ENCODE peak calls at places on chromosomes 7 and 10, in four cellular contexts. V is choroid plexus epithelial cell, X is sigmoid colon, P is fibroblast of mammary gland. J is an unnamed sample.

GRCh38 chr10:123149162-123149567 is 1.2 kb downstream of the HMX2 start:
- DNase-seq in X (no peak), P (no peak), V (no peak), J (no peak)

GRCh38 chr10:75335983-75336382 is 65.6 kb downstream of the ZNF503 start:
- DNase-seq in P (no peak), V (no peak), X (no peak), J (peak; percentile 47)

GRCh38 chr10:130567436-130567835 is 431.2 kb downstream of the GLRX3 start:
- DNase-seq in V (no peak), P (no peak), X (no peak), J (no peak)

GRCh38 chr10:119670717-119671116 is 19.5 kb downstream of the BAG3 start:
- DNase-seq in X (no peak), P (no peak), V (no peak), J (no peak)

GRCh38 chr7:87094322-87094721 is 34.9 kb upstream of the ELAPOR2 start:
- DNase-seq in X (no peak), V (no peak), P (no peak), J (no peak)

GRCh38 chr7:100157334-100158228 is 942 bp downstream of the TRAPPC14 start:
- DNase-seq in P (peak; percentile 82), V (peak; percentile 60), X (peak; percentile 74), J (peak; percentile 41)

GRCh38 chr10:70255329-70256299 is 22.4 kb upstream of the PPA1 start:
- DNase-seq in V (no peak), X (no peak), P (peak; percentile 33), J (peak; percentile 40)

GRCh38 chr7:140342732-140343514 is 55.4 kb downstream of the SLC37A3 start:
- DNase-seq in V (peak; percentile 56), P (peak; percentile 23), X (peak; percentile 69), J (peak; percentile 32)

GRCh38 chr10:113666682-113667252 is 2.9 kb upstream of the NRAP start:
- DNase-seq in X (no peak), P (peak; percentile 33), V (peak; percentile 47), J (peak; percentile 35)

GRCh38 chr7:4659551-4660286 is 22.4 kb upstream of the FOXK1 start:
- DNase-seq in X (no peak), P (no peak), V (no peak), J (no peak)
- TF ChIP-seq CTCF in X (no peak), P (peak; percentile 25), V (peak; percentile 29), J (no peak)

GRCh38 chr10:86314616-86315520 is 51.7 kb downstream of the GRID1 start:
- DNase-seq in P (no peak), X (peak; percentile 43), V (no peak), J (no peak)
- TF ChIP-seq CTCF in P (no peak), X (no peak), V (no peak), J (no peak)

DNA sequence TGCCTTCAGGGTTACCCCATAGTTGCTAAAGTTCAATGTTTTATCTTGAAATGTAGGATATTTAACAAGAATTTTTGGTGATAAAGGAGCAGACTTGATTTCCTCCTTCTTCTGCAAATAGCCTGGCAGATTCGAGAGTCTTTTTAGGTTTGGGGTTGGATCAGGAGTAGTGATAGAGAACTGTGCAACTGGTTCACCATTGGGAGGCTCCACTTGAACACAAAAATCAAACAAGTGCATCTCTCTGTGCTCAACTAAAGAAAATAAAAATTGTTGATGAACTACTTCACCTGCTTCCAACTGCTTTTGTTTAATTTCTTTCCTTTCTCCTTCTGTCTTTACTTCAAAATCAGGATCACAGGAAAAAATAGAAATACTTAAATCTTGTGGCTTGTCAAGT is 58.5 kb downstream of the MACC1 start:
- DNase-seq in V (peak; percentile 65), P (peak; percentile 40), X (no peak), J (no peak)
- TF ChIP-seq CTCF in V (peak; percentile 62), P (peak; percentile 28), X (no peak), J (peak; percentile 47)

DNA sequence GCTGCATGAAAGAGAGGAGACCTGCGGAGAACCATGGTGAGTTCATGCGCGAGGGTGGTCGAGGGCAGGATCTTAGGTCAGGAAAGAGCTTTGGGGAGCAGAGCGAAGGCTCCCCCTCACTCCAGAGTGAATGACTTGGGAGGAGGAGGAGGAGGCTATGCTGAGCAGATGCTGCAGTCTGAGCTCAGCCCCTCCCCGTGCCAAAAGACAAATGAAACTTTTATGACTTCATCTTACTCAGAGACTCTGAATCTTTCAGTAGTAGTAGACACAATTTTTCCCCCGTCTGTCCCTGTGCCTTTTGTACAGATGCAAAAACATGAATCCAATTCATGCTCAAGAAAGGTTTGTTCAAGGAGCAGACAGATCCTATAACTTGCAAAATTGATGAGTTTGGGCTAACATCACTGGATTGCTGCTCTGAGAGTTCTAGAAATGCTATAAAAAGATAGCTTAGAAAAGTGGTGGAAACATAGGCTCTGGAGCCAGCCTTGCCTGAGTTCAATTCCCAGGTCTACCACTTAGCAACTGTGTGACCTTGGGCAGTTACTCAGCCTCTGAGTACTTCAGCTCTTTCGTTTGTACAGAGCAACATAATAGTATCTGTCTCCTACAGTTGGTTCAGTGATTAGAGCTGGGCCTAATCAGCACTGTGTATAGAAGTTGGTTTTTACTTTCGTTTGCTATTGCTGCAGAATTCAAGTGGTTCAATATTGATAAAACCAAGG is 174.0 kb upstream of the ZNF32 start:
- DNase-seq in P (peak; percentile 64), V (no peak), X (no peak), J (no peak)
- TF ChIP-seq CTCF in P (no peak), V (no peak), X (no peak), J (no peak)

DNA sequence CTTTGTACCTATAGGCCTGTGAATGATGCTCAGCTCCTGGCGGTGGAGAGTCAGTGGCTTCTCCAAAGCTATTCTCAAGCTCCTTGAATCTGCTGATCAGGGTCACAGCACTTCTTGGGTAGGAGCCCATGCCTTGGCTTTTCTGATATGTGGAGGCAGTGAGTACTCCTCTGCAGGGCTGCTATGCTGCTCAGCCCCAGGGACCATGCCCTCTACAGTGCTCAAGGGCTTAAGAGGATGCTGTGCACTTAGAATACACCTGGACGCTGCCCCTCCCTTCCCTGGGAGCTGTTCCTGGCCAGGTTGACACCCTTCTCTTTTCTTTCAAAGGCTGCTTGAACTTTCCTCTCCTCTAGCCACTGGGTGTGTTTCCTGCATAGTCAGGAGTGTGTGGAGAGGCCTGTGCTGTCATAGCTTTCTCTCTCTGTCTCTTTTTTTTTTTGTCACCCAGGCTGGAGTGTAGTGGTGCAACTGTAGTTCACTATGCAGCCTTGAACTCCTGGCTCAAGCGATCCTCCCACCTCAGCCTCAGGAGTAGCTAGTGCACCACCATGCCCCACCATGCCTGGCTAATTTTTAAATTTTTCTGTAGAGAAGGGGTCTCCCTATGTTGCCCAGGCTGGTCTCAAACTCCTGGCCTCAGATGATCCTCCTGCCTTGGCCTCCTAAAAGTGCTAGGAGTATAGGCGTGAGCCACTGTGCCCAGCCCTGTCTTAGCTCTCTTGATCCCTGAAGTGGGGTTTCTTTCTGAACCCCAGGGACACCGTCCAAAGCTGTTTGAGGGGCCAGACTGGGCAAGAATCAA is 113.9 kb downstream of the KIF20B start:
- DNase-seq in X (no peak), P (no peak), V (no peak), J (no peak)
- TF ChIP-seq CTCF in X (no peak), P (no peak), V (no peak), J (no peak)

DNA sequence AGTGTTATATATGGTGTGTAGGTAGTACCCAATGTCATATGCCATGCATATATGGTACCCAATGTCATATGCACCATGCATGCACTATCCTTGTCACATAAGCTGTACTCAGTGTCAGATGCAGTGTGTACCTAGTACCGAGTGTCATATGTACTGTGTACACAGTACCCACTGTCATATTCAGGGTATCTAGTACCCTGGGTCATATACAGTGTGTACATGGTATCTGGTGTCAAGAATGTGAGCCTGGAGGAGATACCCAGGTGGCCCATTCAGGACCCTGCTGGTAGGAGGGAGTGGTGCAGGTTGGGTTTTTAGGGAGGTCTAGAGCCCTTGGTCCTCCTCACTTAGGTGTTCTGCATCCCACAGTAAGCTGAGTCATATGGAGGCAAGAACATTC is 1.8 kb downstream of the ZMYND11 start:
- DNase-seq in V (peak; percentile 27), P (peak; percentile 41), X (no peak), J (peak; percentile 37)
- TF ChIP-seq CTCF in V (peak; percentile 55), P (peak; percentile 39), X (no peak), J (peak; percentile 5)

DNA sequence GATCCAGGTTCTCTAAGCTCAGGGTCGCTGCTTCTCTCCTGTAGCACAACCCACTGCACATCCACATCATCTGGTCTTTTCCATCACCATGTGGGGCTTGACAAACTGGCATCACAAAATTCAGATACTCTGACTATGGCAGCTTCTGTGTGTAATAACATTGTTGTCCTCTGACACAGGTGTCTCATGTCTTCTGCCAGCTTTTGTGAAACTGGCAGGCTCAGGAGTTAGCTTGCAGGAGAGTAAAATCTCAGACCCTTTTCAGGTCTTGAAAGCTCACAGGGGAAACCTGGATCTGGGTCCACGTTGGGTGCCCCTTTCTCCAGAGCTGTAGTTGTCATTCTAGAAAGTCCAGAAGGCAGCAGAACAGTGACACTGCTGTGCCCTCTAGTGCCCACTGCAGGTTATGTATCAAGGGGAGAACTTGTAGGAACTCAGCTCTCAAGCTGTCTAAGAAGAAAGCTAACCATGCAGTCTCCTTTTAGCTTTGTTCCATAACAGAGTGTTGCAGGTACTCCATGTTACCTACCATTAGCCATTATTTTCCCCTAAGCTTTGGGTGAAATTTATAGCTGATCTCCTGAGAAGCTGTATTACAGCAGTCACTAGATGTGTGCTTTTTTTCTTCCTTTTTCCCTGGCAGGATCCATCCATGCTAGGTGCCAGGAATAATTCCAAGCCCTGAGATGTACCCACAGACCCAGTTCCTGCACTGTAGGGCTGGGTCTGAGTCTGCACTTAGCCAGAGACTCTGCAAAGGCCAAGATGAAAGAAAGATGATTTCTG is 102.7 kb downstream of the ZNF248 start:
- DNase-seq in P (peak; percentile 6), V (peak; percentile 3), X (no peak), J (no peak)
- TF ChIP-seq CTCF in P (peak; percentile 24), V (peak; percentile 9), X (peak; percentile 36), J (peak; percentile 49)

DNA sequence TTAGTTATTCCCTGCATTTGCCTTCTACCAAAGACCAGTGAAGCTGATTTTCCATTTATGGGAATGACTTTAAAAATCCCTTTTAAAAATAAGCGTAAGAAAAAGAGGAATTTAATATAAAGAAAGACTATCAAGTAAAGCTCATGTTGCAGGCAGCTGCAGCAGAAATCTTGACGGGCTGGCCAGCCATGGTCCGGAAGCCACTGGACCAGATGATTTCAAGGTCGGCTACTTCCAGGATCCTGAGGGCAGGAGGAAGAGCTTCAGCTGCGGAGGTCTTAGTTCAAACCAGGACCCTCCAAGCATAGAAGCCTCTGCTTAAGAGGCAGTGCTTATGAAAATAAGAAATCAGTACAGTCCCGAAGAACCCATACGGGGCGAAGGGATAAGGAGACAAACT is 220.2 kb upstream of the CELF2 start:
- DNase-seq in P (no peak), X (no peak), V (peak; percentile 60), J (no peak)
- TF ChIP-seq CTCF in P (no peak), X (no peak), V (no peak), J (no peak)